ENCODE peak calls at places on chromosomes 6 and 20, in eight cellular contexts. H is activated T-helper 9 cell treated with anti-CD3 and anti-CD28 coated beads, Interleukin-2, amount 50 U/mL, for 16 hours; C is activated T-cell treated with anti-CD3 and anti-CD28 coated beads for 1 hour; O is activated gamma-delta T cell treated with Interleukin-2 at 50 U/mL for 16 hours; Z is naive B cell; A is lower leg skin; Y is activated CD4-positive, alpha-beta T cell treated with anti-CD3 and anti-CD28 coated beads for 24 hours; I is coronary artery. V is an unnamed sample.

GRCh38 chr6:161481786-161482516 is 208.1 kb upstream of the AGPAT4 start:
- DNase-seq in O (no peak), I (no peak), H (no peak), A (no peak), Y (no peak), C (no peak), Z (no peak), V (no peak)

GRCh38 chr20:61756446-61756845 is 309.2 kb downstream of the TAF4 start:
- DNase-seq in O (no peak), Y (no peak), C (no peak), H (no peak), Z (no peak), A (no peak), I (no peak), V (no peak)

GRCh38 chr20:14116037-14116436 is 120.7 kb downstream of the MACROD2 start:
- DNase-seq in Y (no peak), I (no peak), O (no peak), Z (no peak), A (no peak), H (no peak), C (no peak), V (no peak)

GRCh38 chr6:39003072-39003471 is 45.5 kb upstream of the GLP1R start:
- DNase-seq in Z (no peak), A (no peak), H (no peak), Y (no peak), O (no peak), C (no peak), I (no peak), V (no peak)

GRCh38 chr20:31537859-31538245 is 23.6 kb downstream of the HM13 start:
- DNase-seq in I (no peak), Y (no peak), H (no peak), O (no peak), A (no peak), Z (no peak), C (no peak), V (no peak)

GRCh38 chr6:14059791-14060436 is 57.7 kb upstream of the CD83 start:
- DNase-seq in A (no peak), C (no peak), I (no peak), Y (no peak), O (no peak), Z (no peak), H (no peak), V (no peak)

GRCh38 chr6:163863565-163863964 is 449.0 kb downstream of the QKI start:
- DNase-seq in A (no peak), Z (no peak), H (no peak), O (no peak), I (no peak), C (no peak), Y (no peak), V (no peak)

GRCh38 chr6:36633915-36634314 is 39.8 kb downstream of the SRSF3 start:
- DNase-seq in Z (no peak), Y (no peak), H (no peak), A (no peak), C (no peak), I (no peak), O (no peak), V (peak)

GRCh38 chr6:144007779-144008500 is at the start of gene PLAGL1:
- DNase-seq in A (peak), Z (peak), H (peak), O (no peak), I (peak), Y (no peak), C (no peak), V (peak)

GRCh38 chr6:114558153-114558552 is 215.3 kb upstream of the HS3ST5 start:
- DNase-seq in Z (no peak), A (no peak), I (no peak), H (no peak), C (no peak), Y (no peak), O (no peak), V (no peak)

GRCh38 chr20:53611449-53611894 is 17.8 kb upstream of the ZNF217 start:
- DNase-seq in Y (no peak), O (no peak), A (peak), C (no peak), I (no peak), H (no peak), Z (no peak), V (peak)

GRCh38 chr6:152642578-152643375 is 5.6 kb upstream of the SYNE1 start:
- DNase-seq in Y (no peak), H (no peak), A (peak), Z (no peak), O (peak), I (no peak), C (peak), V (peak)

GRCh38 chr20:12177657-12178293 is 260.1 kb downstream of the BTBD3 start:
- DNase-seq in A (no peak), C (no peak), I (no peak), Z (no peak), Y (no peak), O (no peak), H (no peak), V (no peak)

GRCh38 chr20:10636326-10636818 is 37.4 kb downstream of the JAG1 start:
- DNase-seq in I (no peak), O (no peak), Y (no peak), A (no peak), C (no peak), H (no peak), Z (no peak), V (no peak)

GRCh38 chr20:15012551-15012950 is 675.1 kb upstream of the FLRT3 start:
- DNase-seq in A (no peak), O (no peak), C (no peak), Y (no peak), H (no peak), Z (no peak), I (no peak), V (no peak)

GRCh38 chr20:41125530-41126457 is 11.5 kb upstream of the PLCG1 start:
- DNase-seq in A (no peak), Y (no peak), H (no peak), O (no peak), I (no peak), Z (no peak), C (no peak), V (no peak)

GRCh38 chr6:14625173-14625895 is 507.8 kb downstream of the CD83 start:
- DNase-seq in Z (no peak), H (no peak), C (no peak), A (no peak), O (no peak), Y (no peak), I (no peak), V (no peak)

GRCh38 chr20:41992481-41992880 is 374.3 kb upstream of the CHD6 start:
- DNase-seq in C (no peak), Z (no peak), O (no peak), H (no peak), A (no peak), I (no peak), Y (no peak), V (no peak)

GRCh38 chr6:24900917-24901697 is 34.7 kb downstream of the RIPOR2 start:
- DNase-seq in A (no peak), C (no peak), I (no peak), Z (no peak), Y (no peak), O (no peak), H (no peak), V (no peak)

GRCh38 chr6:36094786-36095496 is 35.4 kb upstream of the MAPK13 start:
- DNase-seq in C (peak), H (peak), Y (peak), Z (peak), A (peak), O (peak), I (peak), V (peak)

GRCh38 chr6:16850332-16851022 is 89.2 kb upstream of the ATXN1 start:
- DNase-seq in Y (no peak), Z (no peak), I (no peak), O (no peak), H (no peak), A (no peak), C (no peak), V (no peak)

GRCh38 chr20:62420846-62421715 is 6.3 kb downstream of the RBBP8NL start:
- DNase-seq in A (no peak), Z (no peak), Y (no peak), H (no peak), C (no peak), I (no peak), O (no peak), V (no peak)

GRCh38 chr6:68240731-68241130 is 394.4 kb upstream of the ADGRB3 start:
- DNase-seq in A (no peak), C (no peak), Z (no peak), I (no peak), Y (no peak), H (no peak), O (no peak), V (no peak)

GRCh38 chr6:122833229-122833556 is 44.1 kb downstream of the SMPDL3A start:
- DNase-seq in H (no peak), C (no peak), I (no peak), O (no peak), Y (no peak), A (no peak), Z (no peak), V (no peak)

GRCh38 chr6:19327684-19328083 is 509.5 kb upstream of the ID4 start:
- DNase-seq in H (no peak), I (no peak), Z (no peak), O (no peak), A (no peak), C (no peak), Y (no peak), V (no peak)

GRCh38 chr20:38757145-38757800 is 9.0 kb downstream of the ACTR5 start:
- DNase-seq in H (no peak), Z (no peak), A (no peak), O (no peak), Y (no peak), C (no peak), I (no peak), V (no peak)

GRCh38 chr20:4161447-4162251 is 146.3 kb upstream of the RNF24 start:
- DNase-seq in C (no peak), H (no peak), I (no peak), A (no peak), Z (no peak), O (no peak), Y (no peak), V (no peak)

GRCh38 chr6:162907876-162908481 is 180.2 kb downstream of the PACRG start:
- DNase-seq in A (no peak), Y (no peak), Z (no peak), O (no peak), C (no peak), H (no peak), I (no peak), V (no peak)

GRCh38 chr20:2312876-2313275 is 17.1 kb downstream of the TGM3 start:
- DNase-seq in I (no peak), Z (no peak), O (no peak), Y (no peak), A (no peak), H (no peak), C (no peak), V (no peak)

GRCh38 chr20:23128461-23129125 is 42.5 kb upstream of the CD93 start:
- DNase-seq in A (no peak), Y (no peak), I (no peak), C (no peak), H (no peak), Z (no peak), O (no peak), V (no peak)

GRCh38 chr20:25076731-25077609 is 5.0 kb downstream of the VSX1 start:
- DNase-seq in H (no peak), I (peak), O (no peak), A (no peak), Y (no peak), Z (no peak), C (no peak), V (peak)

GRCh38 chr6:37819802-37820712 is 530 bp downstream of the ZFAND3 start:
- DNase-seq in H (peak), A (peak), O (peak), Z (peak), I (peak), Y (peak), C (peak), V (peak)

GRCh38 chr6:153216789-153217188 is 85.7 kb upstream of the RGS17 start:
- DNase-seq in A (no peak), C (no peak), I (no peak), H (no peak), Y (no peak), O (no peak), Z (no peak), V (no peak)

GRCh38 chr6:33744895-33745546 is 1.7 kb downstream of the IP6K3 start:
- DNase-seq in Z (no peak), O (no peak), A (no peak), C (no peak), H (no peak), Y (no peak), I (no peak), V (no peak)

GRCh38 chr6:99613398-99613704 is 6.7 kb downstream of the PRDM13 start:
- DNase-seq in H (no peak), Y (no peak), Z (peak), A (no peak), O (peak), C (no peak), I (no peak), V (no peak)